ENCODE peak calls at places on chromosome 10, in eight cellular contexts. P is kidney tubule cell; F is neural progenitor cell; N is stimulated activated CD4-positive, alpha-beta T cell treated with anti-CD3 and anti-CD28 coated beads, Interleukin-15, amount 100 ng/mL, for 48 hours; X is thyroid gland; W is lower lobe of right lung; E is OCI-LY7; I is substantia nigra. Q is an unnamed sample.

GRCh38 chr10:668786-669485 is 20.5 kb downstream of the DIP2C start:
- DNase-seq in P (no peak), F (no peak), N (no peak), X (no peak), W (no peak), E (no peak), I (no peak), Q (no peak)

GRCh38 chr10:35913628-35914027 is 271.5 kb upstream of the FZD8 start:
- DNase-seq in P (peak; percentile 80), F (no peak), N (no peak), X (no peak), W (no peak), E (no peak), I (no peak), Q (peak; percentile 21)

GRCh38 chr10:113127285-113128283 is 177.5 kb downstream of the TCF7L2 start:
- DNase-seq in P (no peak), F (peak; percentile 89), N (no peak), X (no peak), W (no peak), E (no peak), I (no peak), Q (peak; percentile 39)

GRCh38 chr10:130301026-130301892 is 165.1 kb downstream of the GLRX3 start:
- DNase-seq in P (peak; percentile 69), F (no peak), N (peak; percentile 22), X (peak; percentile 64), W (peak; percentile 83), E (no peak), I (no peak), Q (no peak)

GRCh38 chr10:13787015-13787421 is 200.3 kb downstream of the PRPF18 start:
- DNase-seq in P (peak; percentile 93), F (no peak), N (peak; percentile 59), X (no peak), W (no peak), E (peak; percentile 79), I (no peak), Q (peak; percentile 81)

GRCh38 chr10:11678074-11678793 is 63.9 kb upstream of the ECHDC3 start:
- DNase-seq in P (peak; percentile 59), F (no peak), N (no peak), X (no peak), W (peak; percentile 22), E (peak; percentile 96), I (no peak), Q (peak; percentile 29)

GRCh38 chr10:74333174-74333573 is 182.2 kb downstream of the ADK start:
- DNase-seq in P (no peak), F (no peak), N (no peak), X (no peak), W (no peak), E (no peak), I (no peak), Q (peak; percentile 57)

GRCh38 chr10:35928017-35928619 is 286.0 kb upstream of the FZD8 start:
- DNase-seq in P (peak; percentile 18), F (no peak), N (no peak), X (no peak), W (no peak), E (no peak), I (no peak), Q (no peak)

GRCh38 chr10:72818076-72818475 is 75.5 kb upstream of the OIT3 start:
- DNase-seq in P (no peak), F (no peak), N (no peak), X (no peak), W (no peak), E (no peak), I (no peak), Q (no peak)

GRCh38 chr10:110214380-110214826 is 7.0 kb downstream of the MXI1 start:
- DNase-seq in P (no peak), F (no peak), N (no peak), X (no peak), W (no peak), E (peak; percentile 40), I (no peak), Q (no peak)

Q was measured in cardiac fibroblast.